ENCODE peak calls at places on chromosomes 3 and 15, in nine cellular contexts. One of them, this sample, is unnamed.

GRCh38 chr15:69666441-69666882 is 213.8 kb downstream of the RPLP1 start:
- DNase-seq in T-helper 2 cell: no peak
- DNase-seq in activated CD4-positive, alpha-beta T cell treated with anti-CD3 and anti-CD28 coated beads, Interleukin-2, amount 50 U/mL, for 48 hours: peak
- DNase-seq in substantia nigra: no peak
- DNase-seq in caudate nucleus: no peak
- DNase-seq in stimulated activated CD4-positive, alpha-beta T cell treated with anti-CD3 and anti-CD28 coated beads, TNF-alpha, amount 100 ng/mL, for 4 hours: no peak
- DNase-seq in CD8-positive, alpha-beta memory T cell: no peak
- DNase-seq in NCI-H1417: no peak
- DNase-seq in left ventricle myocardium inferior: peak
- DNase-seq in this sample: peak

GRCh38 chr15:65980824-65981456 is 111.6 kb downstream of the RAB11A start:
- DNase-seq in T-helper 2 cell: no peak
- DNase-seq in activated CD4-positive, alpha-beta T cell treated with anti-CD3 and anti-CD28 coated beads, Interleukin-2, amount 50 U/mL, for 48 hours: peak
- DNase-seq in substantia nigra: peak
- DNase-seq in caudate nucleus: no peak
- DNase-seq in stimulated activated CD4-positive, alpha-beta T cell treated with anti-CD3 and anti-CD28 coated beads, TNF-alpha, amount 100 ng/mL, for 4 hours: no peak
- DNase-seq in CD8-positive, alpha-beta memory T cell: no peak
- DNase-seq in NCI-H1417: peak
- DNase-seq in left ventricle myocardium inferior: peak
- DNase-seq in this sample: no peak

GRCh38 chr3:169812844-169813677 is at the start of the genes LRRC34 and LRRIQ4:
- DNase-seq in T-helper 2 cell: peak
- DNase-seq in activated CD4-positive, alpha-beta T cell treated with anti-CD3 and anti-CD28 coated beads, Interleukin-2, amount 50 U/mL, for 48 hours: peak
- DNase-seq in substantia nigra: peak
- DNase-seq in caudate nucleus: peak
- DNase-seq in stimulated activated CD4-positive, alpha-beta T cell treated with anti-CD3 and anti-CD28 coated beads, TNF-alpha, amount 100 ng/mL, for 4 hours: peak
- DNase-seq in CD8-positive, alpha-beta memory T cell: peak
- DNase-seq in NCI-H1417: peak
- DNase-seq in left ventricle myocardium inferior: peak
- DNase-seq in this sample: peak

GRCh38 chr15:68364028-68364659 is 67.8 kb downstream of the ITGA11 start:
- DNase-seq in T-helper 2 cell: no peak
- DNase-seq in activated CD4-positive, alpha-beta T cell treated with anti-CD3 and anti-CD28 coated beads, Interleukin-2, amount 50 U/mL, for 48 hours: no peak
- DNase-seq in substantia nigra: peak
- DNase-seq in caudate nucleus: peak
- DNase-seq in stimulated activated CD4-positive, alpha-beta T cell treated with anti-CD3 and anti-CD28 coated beads, TNF-alpha, amount 100 ng/mL, for 4 hours: no peak
- DNase-seq in CD8-positive, alpha-beta memory T cell: no peak
- DNase-seq in NCI-H1417: no peak
- DNase-seq in left ventricle myocardium inferior: peak
- DNase-seq in this sample: peak

GRCh38 chr3:168047190-168047795 is 48.4 kb downstream of the GOLIM4 start:
- DNase-seq in T-helper 2 cell: no peak
- DNase-seq in activated CD4-positive, alpha-beta T cell treated with anti-CD3 and anti-CD28 coated beads, Interleukin-2, amount 50 U/mL, for 48 hours: no peak
- DNase-seq in substantia nigra: no peak
- DNase-seq in caudate nucleus: no peak
- DNase-seq in stimulated activated CD4-positive, alpha-beta T cell treated with anti-CD3 and anti-CD28 coated beads, TNF-alpha, amount 100 ng/mL, for 4 hours: no peak
- DNase-seq in CD8-positive, alpha-beta memory T cell: no peak
- DNase-seq in NCI-H1417: peak
- DNase-seq in left ventricle myocardium inferior: no peak
- DNase-seq in this sample: no peak

GRCh38 chr15:29081781-29082180 is 187.8 kb downstream of the NSMCE3 start:
- DNase-seq in T-helper 2 cell: no peak
- DNase-seq in activated CD4-positive, alpha-beta T cell treated with anti-CD3 and anti-CD28 coated beads, Interleukin-2, amount 50 U/mL, for 48 hours: no peak
- DNase-seq in substantia nigra: no peak
- DNase-seq in caudate nucleus: no peak
- DNase-seq in stimulated activated CD4-positive, alpha-beta T cell treated with anti-CD3 and anti-CD28 coated beads, TNF-alpha, amount 100 ng/mL, for 4 hours: no peak
- DNase-seq in CD8-positive, alpha-beta memory T cell: no peak
- DNase-seq in NCI-H1417: no peak
- DNase-seq in left ventricle myocardium inferior: no peak
- DNase-seq in this sample: no peak

GRCh38 chr3:149369991-149370866 is 7.2 kb downstream of the TM4SF1 start:
- DNase-seq in T-helper 2 cell: no peak
- DNase-seq in activated CD4-positive, alpha-beta T cell treated with anti-CD3 and anti-CD28 coated beads, Interleukin-2, amount 50 U/mL, for 48 hours: no peak
- DNase-seq in substantia nigra: no peak
- DNase-seq in caudate nucleus: no peak
- DNase-seq in stimulated activated CD4-positive, alpha-beta T cell treated with anti-CD3 and anti-CD28 coated beads, TNF-alpha, amount 100 ng/mL, for 4 hours: no peak
- DNase-seq in CD8-positive, alpha-beta memory T cell: no peak
- DNase-seq in NCI-H1417: no peak
- DNase-seq in left ventricle myocardium inferior: no peak
- DNase-seq in this sample: no peak

GRCh38 chr3:48464713-48465221 is 18.2 kb downstream of the ATRIP start:
- DNase-seq in T-helper 2 cell: no peak
- DNase-seq in activated CD4-positive, alpha-beta T cell treated with anti-CD3 and anti-CD28 coated beads, Interleukin-2, amount 50 U/mL, for 48 hours: no peak
- DNase-seq in substantia nigra: no peak
- DNase-seq in caudate nucleus: no peak
- DNase-seq in stimulated activated CD4-positive, alpha-beta T cell treated with anti-CD3 and anti-CD28 coated beads, TNF-alpha, amount 100 ng/mL, for 4 hours: no peak
- DNase-seq in CD8-positive, alpha-beta memory T cell: no peak
- DNase-seq in NCI-H1417: no peak
- DNase-seq in left ventricle myocardium inferior: no peak
- DNase-seq in this sample: peak

GRCh38 chr3:42751609-42752008 is 21.4 kb downstream of the CCDC13 start:
- DNase-seq in T-helper 2 cell: no peak
- DNase-seq in activated CD4-positive, alpha-beta T cell treated with anti-CD3 and anti-CD28 coated beads, Interleukin-2, amount 50 U/mL, for 48 hours: no peak
- DNase-seq in substantia nigra: no peak
- DNase-seq in caudate nucleus: no peak
- DNase-seq in stimulated activated CD4-positive, alpha-beta T cell treated with anti-CD3 and anti-CD28 coated beads, TNF-alpha, amount 100 ng/mL, for 4 hours: no peak
- DNase-seq in CD8-positive, alpha-beta memory T cell: no peak
- DNase-seq in NCI-H1417: no peak
- DNase-seq in left ventricle myocardium inferior: no peak
- DNase-seq in this sample: no peak

GRCh38 chr15:38688096-38688495 is 123.5 kb upstream of the RASGRP1 start:
- DNase-seq in T-helper 2 cell: no peak
- DNase-seq in activated CD4-positive, alpha-beta T cell treated with anti-CD3 and anti-CD28 coated beads, Interleukin-2, amount 50 U/mL, for 48 hours: peak
- DNase-seq in substantia nigra: no peak
- DNase-seq in caudate nucleus: no peak
- DNase-seq in stimulated activated CD4-positive, alpha-beta T cell treated with anti-CD3 and anti-CD28 coated beads, TNF-alpha, amount 100 ng/mL, for 4 hours: no peak
- DNase-seq in CD8-positive, alpha-beta memory T cell: no peak
- DNase-seq in NCI-H1417: no peak
- DNase-seq in left ventricle myocardium inferior: no peak
- DNase-seq in this sample: no peak

GRCh38 chr3:14047027-14047426 is 77.6 kb downstream of the CHCHD4 start:
- DNase-seq in T-helper 2 cell: no peak
- DNase-seq in activated CD4-positive, alpha-beta T cell treated with anti-CD3 and anti-CD28 coated beads, Interleukin-2, amount 50 U/mL, for 48 hours: no peak
- DNase-seq in substantia nigra: no peak
- DNase-seq in caudate nucleus: no peak
- DNase-seq in stimulated activated CD4-positive, alpha-beta T cell treated with anti-CD3 and anti-CD28 coated beads, TNF-alpha, amount 100 ng/mL, for 4 hours: no peak
- DNase-seq in CD8-positive, alpha-beta memory T cell: no peak
- DNase-seq in NCI-H1417: no peak
- DNase-seq in left ventricle myocardium inferior: no peak
- DNase-seq in this sample: no peak

GRCh38 chr15:59366368-59367021 is 6.2 kb downstream of the MYO1E start:
- DNase-seq in T-helper 2 cell: no peak
- DNase-seq in activated CD4-positive, alpha-beta T cell treated with anti-CD3 and anti-CD28 coated beads, Interleukin-2, amount 50 U/mL, for 48 hours: no peak
- DNase-seq in substantia nigra: no peak
- DNase-seq in caudate nucleus: no peak
- DNase-seq in stimulated activated CD4-positive, alpha-beta T cell treated with anti-CD3 and anti-CD28 coated beads, TNF-alpha, amount 100 ng/mL, for 4 hours: no peak
- DNase-seq in CD8-positive, alpha-beta memory T cell: no peak
- DNase-seq in NCI-H1417: no peak
- DNase-seq in left ventricle myocardium inferior: no peak
- DNase-seq in this sample: no peak

GRCh38 chr3:116291141-116291540 is 154.1 kb downstream of the LSAMP start:
- DNase-seq in T-helper 2 cell: no peak
- DNase-seq in activated CD4-positive, alpha-beta T cell treated with anti-CD3 and anti-CD28 coated beads, Interleukin-2, amount 50 U/mL, for 48 hours: no peak
- DNase-seq in substantia nigra: no peak
- DNase-seq in caudate nucleus: no peak
- DNase-seq in stimulated activated CD4-positive, alpha-beta T cell treated with anti-CD3 and anti-CD28 coated beads, TNF-alpha, amount 100 ng/mL, for 4 hours: no peak
- DNase-seq in CD8-positive, alpha-beta memory T cell: no peak
- DNase-seq in NCI-H1417: no peak
- DNase-seq in left ventricle myocardium inferior: no peak
- DNase-seq in this sample: no peak

GRCh38 chr3:197440717-197441303 is 115.0 kb downstream of the BDH1 start:
- DNase-seq in T-helper 2 cell: no peak
- DNase-seq in activated CD4-positive, alpha-beta T cell treated with anti-CD3 and anti-CD28 coated beads, Interleukin-2, amount 50 U/mL, for 48 hours: no peak
- DNase-seq in substantia nigra: no peak
- DNase-seq in caudate nucleus: no peak
- DNase-seq in stimulated activated CD4-positive, alpha-beta T cell treated with anti-CD3 and anti-CD28 coated beads, TNF-alpha, amount 100 ng/mL, for 4 hours: no peak
- DNase-seq in CD8-positive, alpha-beta memory T cell: no peak
- DNase-seq in NCI-H1417: no peak
- DNase-seq in left ventricle myocardium inferior: no peak
- DNase-seq in this sample: no peak

GRCh38 chr15:51004103-51004536 is 90.6 kb downstream of the TNFAIP8L3 start:
- DNase-seq in T-helper 2 cell: no peak
- DNase-seq in activated CD4-positive, alpha-beta T cell treated with anti-CD3 and anti-CD28 coated beads, Interleukin-2, amount 50 U/mL, for 48 hours: no peak
- DNase-seq in substantia nigra: no peak
- DNase-seq in caudate nucleus: no peak
- DNase-seq in stimulated activated CD4-positive, alpha-beta T cell treated with anti-CD3 and anti-CD28 coated beads, TNF-alpha, amount 100 ng/mL, for 4 hours: no peak
- DNase-seq in CD8-positive, alpha-beta memory T cell: no peak
- DNase-seq in NCI-H1417: no peak
- DNase-seq in left ventricle myocardium inferior: no peak
- DNase-seq in this sample: no peak

GRCh38 chr15:78369161-78369560 is 29.0 kb downstream of the CRABP1 start:
- DNase-seq in T-helper 2 cell: no peak
- DNase-seq in activated CD4-positive, alpha-beta T cell treated with anti-CD3 and anti-CD28 coated beads, Interleukin-2, amount 50 U/mL, for 48 hours: no peak
- DNase-seq in substantia nigra: no peak
- DNase-seq in caudate nucleus: no peak
- DNase-seq in stimulated activated CD4-positive, alpha-beta T cell treated with anti-CD3 and anti-CD28 coated beads, TNF-alpha, amount 100 ng/mL, for 4 hours: no peak
- DNase-seq in CD8-positive, alpha-beta memory T cell: no peak
- DNase-seq in NCI-H1417: no peak
- DNase-seq in left ventricle myocardium inferior: peak
- DNase-seq in this sample: no peak

GRCh38 chr3:24608701-24609387 is 114.2 kb upstream of the THRB start:
- DNase-seq in T-helper 2 cell: no peak
- DNase-seq in activated CD4-positive, alpha-beta T cell treated with anti-CD3 and anti-CD28 coated beads, Interleukin-2, amount 50 U/mL, for 48 hours: no peak
- DNase-seq in substantia nigra: no peak
- DNase-seq in caudate nucleus: no peak
- DNase-seq in stimulated activated CD4-positive, alpha-beta T cell treated with anti-CD3 and anti-CD28 coated beads, TNF-alpha, amount 100 ng/mL, for 4 hours: no peak
- DNase-seq in CD8-positive, alpha-beta memory T cell: no peak
- DNase-seq in NCI-H1417: no peak
- DNase-seq in left ventricle myocardium inferior: no peak
- DNase-seq in this sample: no peak

GRCh38 chr15:100667405-100668320 is 65.3 kb downstream of the ASB7 start:
- DNase-seq in T-helper 2 cell: no peak
- DNase-seq in activated CD4-positive, alpha-beta T cell treated with anti-CD3 and anti-CD28 coated beads, Interleukin-2, amount 50 U/mL, for 48 hours: no peak
- DNase-seq in substantia nigra: no peak
- DNase-seq in caudate nucleus: no peak
- DNase-seq in stimulated activated CD4-positive, alpha-beta T cell treated with anti-CD3 and anti-CD28 coated beads, TNF-alpha, amount 100 ng/mL, for 4 hours: no peak
- DNase-seq in CD8-positive, alpha-beta memory T cell: no peak
- DNase-seq in NCI-H1417: no peak
- DNase-seq in left ventricle myocardium inferior: peak
- DNase-seq in this sample: no peak

GRCh38 chr3:107193114-107193513 is 184.1 kb upstream of the CCDC54 start:
- DNase-seq in T-helper 2 cell: no peak
- DNase-seq in activated CD4-positive, alpha-beta T cell treated with anti-CD3 and anti-CD28 coated beads, Interleukin-2, amount 50 U/mL, for 48 hours: no peak
- DNase-seq in substantia nigra: no peak
- DNase-seq in caudate nucleus: no peak
- DNase-seq in stimulated activated CD4-positive, alpha-beta T cell treated with anti-CD3 and anti-CD28 coated beads, TNF-alpha, amount 100 ng/mL, for 4 hours: no peak
- DNase-seq in CD8-positive, alpha-beta memory T cell: no peak
- DNase-seq in NCI-H1417: no peak
- DNase-seq in left ventricle myocardium inferior: no peak
- DNase-seq in this sample: no peak

GRCh38 chr3:101351834-101352233 is 31.5 kb upstream of the IMPG2 start:
- DNase-seq in T-helper 2 cell: no peak
- DNase-seq in activated CD4-positive, alpha-beta T cell treated with anti-CD3 and anti-CD28 coated beads, Interleukin-2, amount 50 U/mL, for 48 hours: no peak
- DNase-seq in substantia nigra: no peak
- DNase-seq in caudate nucleus: no peak
- DNase-seq in stimulated activated CD4-positive, alpha-beta T cell treated with anti-CD3 and anti-CD28 coated beads, TNF-alpha, amount 100 ng/mL, for 4 hours: no peak
- DNase-seq in CD8-positive, alpha-beta memory T cell: no peak
- DNase-seq in NCI-H1417: no peak
- DNase-seq in left ventricle myocardium inferior: no peak
- DNase-seq in this sample: no peak

GRCh38 chr3:19749448-19750017 is 184.5 kb downstream of the EFHB start:
- DNase-seq in T-helper 2 cell: no peak
- DNase-seq in activated CD4-positive, alpha-beta T cell treated with anti-CD3 and anti-CD28 coated beads, Interleukin-2, amount 50 U/mL, for 48 hours: no peak
- DNase-seq in substantia nigra: no peak
- DNase-seq in caudate nucleus: no peak
- DNase-seq in stimulated activated CD4-positive, alpha-beta T cell treated with anti-CD3 and anti-CD28 coated beads, TNF-alpha, amount 100 ng/mL, for 4 hours: no peak
- DNase-seq in CD8-positive, alpha-beta memory T cell: no peak
- DNase-seq in NCI-H1417: no peak
- DNase-seq in left ventricle myocardium inferior: no peak
- DNase-seq in this sample: no peak

GRCh38 chr15:96585634-96586386 is 255.3 kb downstream of the NR2F2 start:
- DNase-seq in T-helper 2 cell: no peak
- DNase-seq in activated CD4-positive, alpha-beta T cell treated with anti-CD3 and anti-CD28 coated beads, Interleukin-2, amount 50 U/mL, for 48 hours: no peak
- DNase-seq in substantia nigra: no peak
- DNase-seq in caudate nucleus: no peak
- DNase-seq in stimulated activated CD4-positive, alpha-beta T cell treated with anti-CD3 and anti-CD28 coated beads, TNF-alpha, amount 100 ng/mL, for 4 hours: no peak
- DNase-seq in CD8-positive, alpha-beta memory T cell: no peak
- DNase-seq in NCI-H1417: no peak
- DNase-seq in left ventricle myocardium inferior: no peak
- DNase-seq in this sample: no peak

GRCh38 chr3:170301404-170301803 is 56.1 kb upstream of the SKIL start:
- DNase-seq in T-helper 2 cell: no peak
- DNase-seq in activated CD4-positive, alpha-beta T cell treated with anti-CD3 and anti-CD28 coated beads, Interleukin-2, amount 50 U/mL, for 48 hours: no peak
- DNase-seq in substantia nigra: no peak
- DNase-seq in caudate nucleus: no peak
- DNase-seq in stimulated activated CD4-positive, alpha-beta T cell treated with anti-CD3 and anti-CD28 coated beads, TNF-alpha, amount 100 ng/mL, for 4 hours: no peak
- DNase-seq in CD8-positive, alpha-beta memory T cell: no peak
- DNase-seq in NCI-H1417: no peak
- DNase-seq in left ventricle myocardium inferior: no peak
- DNase-seq in this sample: no peak

GRCh38 chr15:84832446-84833040 is 15.4 kb downstream of the ALPK3 start:
- DNase-seq in T-helper 2 cell: no peak
- DNase-seq in activated CD4-positive, alpha-beta T cell treated with anti-CD3 and anti-CD28 coated beads, Interleukin-2, amount 50 U/mL, for 48 hours: no peak
- DNase-seq in substantia nigra: no peak
- DNase-seq in caudate nucleus: no peak
- DNase-seq in stimulated activated CD4-positive, alpha-beta T cell treated with anti-CD3 and anti-CD28 coated beads, TNF-alpha, amount 100 ng/mL, for 4 hours: no peak
- DNase-seq in CD8-positive, alpha-beta memory T cell: no peak
- DNase-seq in NCI-H1417: peak
- DNase-seq in left ventricle myocardium inferior: no peak
- DNase-seq in this sample: no peak

GRCh38 chr3:160135850-160136249 is 89.4 kb upstream of the C3orf80 start:
- DNase-seq in T-helper 2 cell: no peak
- DNase-seq in activated CD4-positive, alpha-beta T cell treated with anti-CD3 and anti-CD28 coated beads, Interleukin-2, amount 50 U/mL, for 48 hours: no peak
- DNase-seq in substantia nigra: no peak
- DNase-seq in caudate nucleus: no peak
- DNase-seq in stimulated activated CD4-positive, alpha-beta T cell treated with anti-CD3 and anti-CD28 coated beads, TNF-alpha, amount 100 ng/mL, for 4 hours: no peak
- DNase-seq in CD8-positive, alpha-beta memory T cell: no peak
- DNase-seq in NCI-H1417: no peak
- DNase-seq in left ventricle myocardium inferior: no peak
- DNase-seq in this sample: no peak

GRCh38 chr3:126340081-126340511 is 17.1 kb downstream of the KLF15 start:
- DNase-seq in T-helper 2 cell: no peak
- DNase-seq in activated CD4-positive, alpha-beta T cell treated with anti-CD3 and anti-CD28 coated beads, Interleukin-2, amount 50 U/mL, for 48 hours: no peak
- DNase-seq in substantia nigra: no peak
- DNase-seq in caudate nucleus: no peak
- DNase-seq in stimulated activated CD4-positive, alpha-beta T cell treated with anti-CD3 and anti-CD28 coated beads, TNF-alpha, amount 100 ng/mL, for 4 hours: no peak
- DNase-seq in CD8-positive, alpha-beta memory T cell: no peak
- DNase-seq in NCI-H1417: no peak
- DNase-seq in left ventricle myocardium inferior: peak
- DNase-seq in this sample: no peak

GRCh38 chr3:11803977-11804903 is 42.4 kb downstream of the TAMM41 start:
- DNase-seq in T-helper 2 cell: no peak
- DNase-seq in activated CD4-positive, alpha-beta T cell treated with anti-CD3 and anti-CD28 coated beads, Interleukin-2, amount 50 U/mL, for 48 hours: peak
- DNase-seq in substantia nigra: no peak
- DNase-seq in caudate nucleus: peak
- DNase-seq in stimulated activated CD4-positive, alpha-beta T cell treated with anti-CD3 and anti-CD28 coated beads, TNF-alpha, amount 100 ng/mL, for 4 hours: no peak
- DNase-seq in CD8-positive, alpha-beta memory T cell: peak
- DNase-seq in NCI-H1417: peak
- DNase-seq in left ventricle myocardium inferior: no peak
- DNase-seq in this sample: no peak

GRCh38 chr3:44899683-44900367 is 25.4 kb downstream of the TGM4 start:
- DNase-seq in T-helper 2 cell: no peak
- DNase-seq in activated CD4-positive, alpha-beta T cell treated with anti-CD3 and anti-CD28 coated beads, Interleukin-2, amount 50 U/mL, for 48 hours: no peak
- DNase-seq in substantia nigra: no peak
- DNase-seq in caudate nucleus: no peak
- DNase-seq in stimulated activated CD4-positive, alpha-beta T cell treated with anti-CD3 and anti-CD28 coated beads, TNF-alpha, amount 100 ng/mL, for 4 hours: no peak
- DNase-seq in CD8-positive, alpha-beta memory T cell: no peak
- DNase-seq in NCI-H1417: no peak
- DNase-seq in left ventricle myocardium inferior: no peak
- DNase-seq in this sample: no peak